ENCODE peak calls at places on chromosomes 12 and 14, in four cellular contexts. H is HepG2, S is K562, G is GM12878. Y is an unnamed sample.

GRCh38 chr14:78164226-78164853 is 5.8 kb upstream of the NRXN3 start:
- DNase-seq in H (peak), G (no peak), S (peak), Y (peak)

GRCh38 chr12:3534511-3534910 is 43.5 kb downstream of the PRMT8 start:
- DNase-seq in S (no peak), G (no peak), H (no peak), Y (no peak)

GRCh38 chr14:104199266-104199665 is 60.9 kb downstream of the KIF26A start:
- DNase-seq in H (no peak), G (no peak), S (no peak), Y (no peak)

GRCh38 chr12:74145328-74145727 is 392.3 kb upstream of the ATXN7L3B start:
- DNase-seq in G (no peak), H (no peak), S (no peak), Y (no peak)

GRCh38 chr12:42588308-42588836 is 1.2 kb downstream of the PRICKLE1 start:
- DNase-seq in S (no peak), H (no peak), G (no peak), Y (no peak)

GRCh38 chr12:119990382-119990874 is 1.4 kb downstream of the BICDL1 start:
- DNase-seq in H (no peak), G (no peak), S (no peak), Y (no peak)

GRCh38 chr14:97580923-97581495 is 783.8 kb downstream of the VRK1 start:
- DNase-seq in G (no peak), H (no peak), S (no peak), Y (peak)

GRCh38 chr12:29944269-29945000 is 160.7 kb upstream of the TMTC1 start:
- DNase-seq in H (no peak), S (no peak), G (no peak), Y (no peak)

GRCh38 chr12:125683748-125684381 is 618.6 kb downstream of the AACS start:
- DNase-seq in G (no peak), S (no peak), H (peak), Y (peak)

GRCh38 chr12:54650884-54651283 is 2.7 kb upstream of the DCD start:
- DNase-seq in S (no peak), H (no peak), G (no peak), Y (no peak)

GRCh38 chr12:54648265-54648664 is at the start of gene DCD:
- DNase-seq in H (no peak), S (no peak), G (no peak), Y (no peak)

GRCh38 chr12:54649825-54650224 is 1.7 kb upstream of the DCD start:
- DNase-seq in H (no peak), S (no peak), G (no peak), Y (no peak)

GRCh38 chr12:54653025-54653424 is 4.9 kb upstream of the DCD start:
- DNase-seq in G (no peak), H (no peak), S (no peak), Y (no peak)

DNA sequence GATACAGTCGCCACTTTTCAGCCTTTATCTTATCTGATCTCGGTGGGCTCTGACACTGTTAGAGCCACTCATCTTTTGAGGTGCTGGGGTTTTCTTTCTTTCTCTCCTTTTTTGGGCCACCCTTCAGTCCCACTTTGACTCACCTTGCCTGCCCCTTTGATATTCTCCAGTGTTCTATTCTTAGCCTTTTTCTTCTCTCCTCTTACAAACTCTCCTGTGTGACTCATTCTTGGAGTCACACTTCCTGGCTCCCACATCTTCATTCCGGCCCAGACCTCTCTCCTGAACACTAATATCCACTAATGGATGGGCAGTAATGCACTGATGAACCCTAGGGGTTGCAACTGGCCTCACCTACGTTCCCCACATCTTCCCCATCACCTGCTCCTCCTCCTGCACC is 2.2 kb upstream of the DCD start:
- DNase-seq in G (no peak), S (no peak), H (no peak), Y (no peak)
- TF ChIP-seq HDAC6 in G (no peak), S (no peak), H (no peak), Y (no peak)

GRCh38 chr12:32754101-32754500 is 1.6 kb downstream of the YARS2 start:
- DNase-seq in G (no peak), H (no peak), S (no peak), Y (no peak)
- TF ChIP-seq HDAC6 in G (no peak), H (no peak), S (no peak), Y (no peak)

GRCh38 chr12:93645702-93646101 is 31.5 kb upstream of the CRADD start:
- DNase-seq in G (no peak), H (no peak), S (no peak), Y (no peak)
- TF ChIP-seq HDAC6 in G (no peak), H (no peak), S (no peak), Y (no peak)

GRCh38 chr14:90678846-90679362 is 137.3 kb downstream of the TTC7B start:
- DNase-seq in S (no peak), G (no peak), H (no peak), Y (no peak)
- TF ChIP-seq HDAC6 in S (no peak), G (no peak), H (no peak), Y (no peak)

DNA sequence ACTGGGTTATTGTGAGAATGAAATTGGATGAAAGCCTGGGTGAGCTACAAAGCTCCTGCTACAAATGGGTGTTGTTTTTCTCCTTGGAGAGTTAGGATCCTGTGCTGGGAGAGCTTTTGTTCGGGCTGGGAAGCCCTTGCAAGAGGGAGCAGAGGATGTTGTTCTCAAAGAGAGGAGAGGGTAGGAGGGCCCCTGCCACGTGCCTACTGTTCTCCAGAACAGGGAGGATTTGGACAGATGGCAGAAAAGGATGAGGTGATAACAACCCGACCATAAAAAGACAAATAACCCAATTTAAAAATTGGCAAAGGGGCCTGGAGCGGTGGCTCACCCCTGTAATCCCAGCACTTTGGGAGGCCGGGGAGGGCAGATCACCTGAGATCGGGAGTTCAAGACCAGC is 68.8 kb downstream of the GALNT16 start:
- DNase-seq in S (no peak), G (no peak), H (no peak), Y (no peak)
- TF ChIP-seq HDAC6 in S (no peak), G (no peak), H (no peak), Y (no peak)